ENCODE peak calls at places on chromosomes 2 and 18, in seven cellular contexts. E is H1, K is trophoblast cell, U is mesenchymal stem cell, B is IMR-90, S is H9, I is neuronal stem cell. M is an unnamed sample. For H3K4me1, the result is how much of the 10 kb centered on the place peaks cover.

GRCh38 chr2:8849322-8849721 is 11.9 kb upstream of the KIDINS220 start:
- DNase-seq in U (peak), B (peak), K (no peak), S (no peak), E (no peak), I (no peak), M (no peak)

GRCh38 chr2:98084869-98085238 is 2.1 kb upstream of the VWA3B start:
- DNase-seq in I (no peak), S (no peak), E (no peak), U (no peak), B (no peak), K (no peak), M (no peak)

GRCh38 chr2:158826965-158827364 is 31.8 kb downstream of the DAPL1 start:
- DNase-seq in U (no peak), S (no peak), B (no peak), E (no peak), I (no peak), K (no peak), M (no peak)

GRCh38 chr2:29293830-29294438 is 178.7 kb downstream of the CLIP4 start:
- DNase-seq in K (peak), E (peak), S (peak), B (peak), U (peak), I (peak), M (peak)

GRCh38 chr2:212135739-212136138 is 402.9 kb downstream of the ERBB4 start:
- DNase-seq in E (no peak), B (peak), U (peak), S (no peak), K (no peak), I (no peak), M (no peak)

GRCh38 chr2:7530001-7530400 is 612.8 kb downstream of the RNF144A start:
- DNase-seq in S (no peak), K (no peak), B (no peak), I (no peak), U (peak), E (no peak), M (no peak)

GRCh38 chr2:106582431-106583143 is 95.4 kb downstream of the CD8B2 start:
- DNase-seq in S (peak), E (peak), I (peak), K (peak), B (peak), U (peak), M (peak)

GRCh38 chr2:216551234-216551633 is 52.6 kb downstream of the RPL37A start:
- DNase-seq in S (no peak), K (no peak), I (no peak), E (no peak), U (no peak), B (peak), M (no peak)

GRCh38 chr2:25825238-25825637 is 53.0 kb downstream of the ASXL2 start:
- DNase-seq in S (no peak), E (no peak), K (no peak), I (no peak), U (no peak), B (no peak), M (no peak)

GRCh38 chr2:237208373-237209045 is 122.8 kb downstream of the COPS8 start:
- DNase-seq in I (no peak), U (no peak), K (no peak), B (peak), E (no peak), S (no peak), M (no peak)

GRCh38 chr2:16763056-16763455 is 97.4 kb upstream of the CYRIA start:
- DNase-seq in B (no peak), E (no peak), K (no peak), U (no peak), I (no peak), S (no peak), M (no peak)

GRCh38 chr18:30376515-30376914 is 666.0 kb downstream of the DSC3 start:
- DNase-seq in U (no peak), S (peak), I (no peak), B (no peak), K (peak), E (no peak), M (peak)

GRCh38 chr2:11697103-11697871 is 27.3 kb upstream of the NTSR2 start:
- DNase-seq in B (peak), I (no peak), E (no peak), S (no peak), U (peak), K (no peak), M (no peak)

GRCh38 chr2:219722276-219722883 is 95.0 kb downstream of the SLC4A3 start:
- DNase-seq in S (no peak), E (no peak), I (no peak), U (no peak), K (no peak), B (no peak), M (no peak)

GRCh38 chr2:16365391-16365790 is 300.2 kb downstream of the CYRIA start:
- DNase-seq in S (no peak), U (no peak), I (no peak), E (no peak), K (no peak), B (no peak), M (peak)

GRCh38 chr2:45382744-45383143 is 228.3 kb downstream of the SRBD1 start:
- DNase-seq in I (no peak), U (peak), E (no peak), K (no peak), B (peak), S (no peak), M (no peak)

GRCh38 chr18:41973989-41974388 is 19.0 kb downstream of the PIK3C3 start:
- DNase-seq in E (no peak), B (no peak), I (no peak), S (no peak), U (no peak), K (no peak), M (no peak)

GRCh38 chr2:152581360-152581759 is 135.9 kb downstream of the PRPF40A start:
- DNase-seq in E (no peak), S (no peak), I (no peak), K (no peak), U (no peak), B (no peak), M (no peak)

GRCh38 chr2:121976912-121977311 is 221.5 kb downstream of the TSN start:
- DNase-seq in S (no peak), E (no peak), U (no peak), B (no peak), K (no peak), I (no peak), M (no peak)
- H3K9ac ChIP-seq in S (no peak), E (no peak), U (no peak), B (no peak), K (no peak), I (no peak), M (no peak)

DNA sequence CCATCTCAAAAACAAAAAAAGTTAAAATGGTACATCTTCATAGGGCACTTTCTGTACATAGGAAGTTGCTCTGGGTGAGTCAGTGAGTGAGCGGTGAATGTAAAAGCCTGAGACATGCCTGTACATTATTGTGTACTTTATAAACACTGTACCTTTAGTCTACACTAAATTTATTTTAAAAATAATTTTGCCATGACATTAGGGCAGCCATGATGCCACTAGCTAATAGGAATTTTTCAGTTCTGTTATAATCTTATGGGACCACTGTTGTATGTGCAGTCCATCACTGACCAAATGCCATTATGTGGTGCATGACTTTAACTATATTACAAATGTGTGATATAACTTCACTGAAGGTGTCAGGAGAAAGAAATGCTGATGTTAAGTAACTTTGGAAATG is 11.0 kb upstream of the TXNDC2 start:
- DNase-seq in B (peak), E (no peak), K (no peak), I (no peak), U (no peak), S (no peak), M (no peak)
- H3K4me1 ChIP-seq in B (under half), E (under half), K (under half), I (under half), U (under half), S (under half), M (under half)

GRCh38 chr2:37854676-37855282 is 70.3 kb upstream of the RMDN2 start:
- DNase-seq in U (no peak), S (no peak), I (no peak), K (no peak), B (no peak), E (no peak), M (no peak)
- H3K18ac ChIP-seq in U (peak), S (no peak), I (no peak), K (no peak), B (peak), E (no peak), M (no peak)

GRCh38 chr2:85741211-85741610 is 12.6 kb upstream of the ATOH8 start:
- DNase-seq in K (no peak), B (no peak), S (no peak), I (no peak), E (no peak), U (no peak), M (no peak)
- H3K9ac ChIP-seq in K (no peak), B (peak), S (no peak), I (no peak), E (no peak), U (peak), M (no peak)

GRCh38 chr2:200404615-200405014 is 98.1 kb downstream of the SPATS2L start:
- DNase-seq in B (no peak), S (no peak), K (no peak), E (no peak), I (no peak), U (no peak), M (no peak)

GRCh38 chr2:200403794-200404193 is 97.3 kb downstream of the SPATS2L start:
- DNase-seq in E (no peak), B (no peak), S (no peak), I (no peak), U (no peak), K (no peak), M (no peak)

GRCh38 chr2:200406379-200406778 is 99.9 kb downstream of the SPATS2L start:
- DNase-seq in E (no peak), S (no peak), B (peak), I (no peak), U (peak), K (no peak), M (no peak)

GRCh38 chr2:200408428-200409311 is 101.2 kb downstream of the KCTD18 start:
- DNase-seq in B (peak), S (no peak), U (peak), I (no peak), E (no peak), K (peak), M (no peak)

GRCh38 chr2:200405599-200406298 is 99.3 kb downstream of the SPATS2L start:
- DNase-seq in I (no peak), K (peak), S (no peak), B (peak), E (no peak), U (peak), M (peak)
- H3K4me1 ChIP-seq in I (under half), K (under half), S (under half), B (under half), E (under half), U (under half), M (under half)

DNA sequence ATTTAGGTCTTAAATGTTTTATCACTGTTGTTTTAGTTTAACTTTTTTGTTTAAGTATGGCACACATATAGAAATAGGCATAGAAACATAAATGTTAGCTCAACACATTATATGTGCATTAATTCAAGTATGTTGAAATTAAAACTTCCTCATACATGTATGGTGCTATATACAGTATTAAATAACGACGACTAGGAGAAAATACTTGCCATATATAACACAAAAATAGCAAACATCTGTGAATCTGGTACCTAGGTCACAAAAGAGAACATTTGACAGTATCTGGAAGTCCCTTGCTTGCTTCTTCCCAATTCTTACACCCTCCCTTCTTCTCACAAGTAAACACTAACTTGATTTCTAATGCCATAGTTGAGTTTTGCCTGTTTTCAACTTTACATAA is 38.4 kb downstream of the ZNF638 start:
- DNase-seq in I (no peak), S (no peak), B (no peak), U (no peak), K (no peak), E (no peak), M (no peak)
- H3K18ac ChIP-seq in I (no peak), S (no peak), B (no peak), U (no peak), K (no peak), E (no peak), M (no peak)

GRCh38 chr2:51650769-51651168 is 618.8 kb upstream of the NRXN1 start:
- DNase-seq in U (no peak), B (no peak), E (no peak), I (no peak), K (no peak), S (no peak), M (no peak)
- H3K9ac ChIP-seq in U (no peak), B (no peak), E (no peak), I (no peak), K (no peak), S (no peak), M (no peak)

M was measured in mesendoderm.